ENCODE peak calls at places on chromosomes 2 and 18, in four cellular contexts. R is K562, U is ovary, J is stomach. D is an unnamed sample.

GRCh38 chr2:113105047-113105446 is 22.4 kb upstream of the IL1RN start:
- DNase-seq in U (no peak), R (peak), J (no peak), D (no peak)

GRCh38 chr2:104434363-104434792 is 419.5 kb upstream of the POU3F3 start:
- DNase-seq in J (peak), R (no peak), U (no peak), D (no peak)

GRCh38 chr2:70321377-70321776 is 19.5 kb upstream of the FAM136A start:
- DNase-seq in U (no peak), J (no peak), R (no peak), D (no peak)

GRCh38 chr18:22470141-22470510 is 52.4 kb upstream of the CTAGE1 start:
- DNase-seq in U (no peak), J (no peak), R (no peak), D (no peak)

GRCh38 chr2:240183370-240184197 is 43.1 kb upstream of the OTOS start:
- DNase-seq in U (no peak), R (no peak), J (no peak), D (no peak)

GRCh38 chr2:53442783-53443182 is 324.8 kb upstream of the CHAC2 start:
- DNase-seq in J (no peak), R (no peak), U (no peak), D (no peak)

GRCh38 chr2:43766006-43766405 is 7.8 kb upstream of the DYNC2LI1 start:
- DNase-seq in R (no peak), J (no peak), U (no peak), D (no peak)

GRCh38 chr18:57789105-57789504 is 14.0 kb downstream of the ATP8B1 start:
- DNase-seq in U (no peak), J (no peak), R (no peak), D (no peak)

GRCh38 chr2:138113871-138114525 is 149.7 kb downstream of the HNMT start:
- DNase-seq in J (no peak), R (no peak), U (no peak), D (no peak)

GRCh38 chr2:85741811-85742507 is 11.8 kb upstream of the ATOH8 start:
- DNase-seq in R (no peak), U (peak), J (peak), D (peak)

GRCh38 chr2:112646791-112647720 is 1.3 kb downstream of the SLC20A1 start:
- DNase-seq in U (no peak), J (no peak), R (no peak), D (peak)

GRCh38 chr2:164447660-164448059 is 173.6 kb downstream of the GRB14 start:
- DNase-seq in R (no peak), U (no peak), J (no peak), D (no peak)

GRCh38 chr2:100105678-100106054 is 36.7 kb downstream of the AFF3 start:
- DNase-seq in J (no peak), U (peak), R (no peak), D (no peak)

GRCh38 chr2:128322651-128323491 is 4.2 kb upstream of the HS6ST1 start:
- DNase-seq in U (peak), R (no peak), J (peak), D (peak)

GRCh38 chr2:127706215-127706990 is 5.1 kb downstream of the SFT2D3 start:
- DNase-seq in J (no peak), R (no peak), U (no peak), D (no peak)

GRCh38 chr2:74747411-74748080 is 86.4 kb upstream of the HK2 start:
- DNase-seq in U (peak), J (no peak), R (no peak), D (no peak)

GRCh38 chr2:167292430-167293171 is 404.3 kb downstream of the XIRP2 start:
- DNase-seq in R (peak), U (peak), J (peak), D (peak)

GRCh38 chr2:150589760-150590159 is 102.3 kb upstream of the RND3 start:
- DNase-seq in J (no peak), U (no peak), R (no peak), D (no peak)

GRCh38 chr18:58216071-58216471 is 172.0 kb downstream of the NEDD4L start:
- DNase-seq in J (no peak), U (peak), R (no peak), D (no peak)

GRCh38 chr18:58253871-58254270 is 209.8 kb downstream of the NEDD4L start:
- DNase-seq in J (no peak), U (no peak), R (no peak), D (no peak)

GRCh38 chr2:240719676-240720545 is 28.2 kb downstream of the AQP12A start:
- DNase-seq in J (no peak), R (no peak), U (no peak), D (no peak)

GRCh38 chr2:10188211-10188610 is 65.7 kb downstream of the RRM2 start:
- DNase-seq in J (peak), U (no peak), R (peak), D (no peak)

DNA sequence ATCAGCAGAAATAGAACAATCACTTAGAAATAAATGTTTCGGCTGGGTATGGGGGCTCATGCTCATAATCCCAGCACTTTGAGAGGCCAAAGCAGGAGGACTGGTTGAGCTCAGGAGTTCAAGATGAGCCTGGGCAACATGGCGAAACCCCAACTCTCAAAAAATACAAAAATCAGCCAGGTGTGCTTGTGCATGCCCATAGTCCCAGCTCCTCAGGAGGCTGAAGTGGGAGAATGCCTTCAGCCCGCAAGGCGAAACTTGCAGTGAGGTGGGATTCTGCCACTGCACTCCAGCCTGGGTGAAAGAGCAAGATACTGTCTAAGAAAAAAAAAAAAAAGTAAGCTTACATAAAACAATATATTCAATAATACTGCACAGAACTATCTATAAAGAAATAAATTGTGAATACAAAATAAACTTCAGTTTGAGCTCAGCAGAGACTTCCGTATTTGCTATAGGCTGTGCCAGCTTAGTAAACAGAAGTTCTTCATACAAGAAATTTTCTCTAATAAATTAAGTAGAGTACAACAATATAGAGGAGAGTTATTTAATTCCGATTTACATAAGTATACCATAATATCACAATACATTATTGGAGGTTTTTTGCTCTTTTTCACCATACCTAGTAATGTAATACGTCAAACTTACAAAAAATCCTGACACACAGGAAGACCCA is 43.6 kb downstream of the SRBD1 start:
- DNase-seq in J (no peak), R (no peak), U (no peak), D (no peak)
- H3K4me3 ChIP-seq in J (no peak), R (no peak), U (no peak), D (peak)

DNA sequence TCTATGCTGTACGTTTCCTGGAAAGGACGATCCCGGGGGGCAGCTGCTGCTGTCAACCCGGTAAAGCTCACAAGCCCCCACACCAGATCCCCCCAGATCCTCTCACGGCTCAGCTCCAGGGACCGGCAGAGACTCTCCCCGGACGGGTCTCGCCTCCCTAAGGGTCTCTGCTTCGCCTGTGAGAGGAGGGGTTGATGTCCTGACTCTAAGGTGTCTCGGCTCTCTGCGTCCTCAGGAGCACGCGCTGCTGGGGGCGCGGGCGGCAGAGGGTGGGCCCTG is 506 bp downstream of the PSTPIP2 start:
- DNase-seq in R (no peak), U (no peak), J (no peak), D (no peak)
- H3K27ac ChIP-seq in R (peak), U (peak), J (peak), D (peak)

GRCh38 chr2:24046930-24047702 is at the start of gene WDCP:
- DNase-seq in J (peak), R (peak), U (peak), D (peak)
- TF ChIP-seq POLR2A in J (no peak), R (peak), U (peak), D (peak)

GRCh38 chr2:176106636-176107539 is at the start of gene HOXD11:
- DNase-seq in U (no peak), R (no peak), J (no peak), D (peak)
- H3K4me3 ChIP-seq in U (peak), R (no peak), J (peak), D (peak)

GRCh38 chr18:48409591-48410094 is 460 bp upstream of the ZBTB7C start:
- DNase-seq in R (peak), J (no peak), U (peak), D (no peak)

GRCh38 chr18:48408111-48408726 is 964 bp downstream of the ZBTB7C start:
- DNase-seq in J (no peak), R (no peak), U (peak), D (no peak)

GRCh38 chr18:48410095-48410920 is 1.1 kb upstream of the ZBTB7C start:
- DNase-seq in J (peak), R (peak), U (peak), D (peak)

GRCh38 chr18:48407358-48407757 is 1.8 kb downstream of the ZBTB7C start:
- DNase-seq in J (no peak), R (no peak), U (no peak), D (no peak)

DNA sequence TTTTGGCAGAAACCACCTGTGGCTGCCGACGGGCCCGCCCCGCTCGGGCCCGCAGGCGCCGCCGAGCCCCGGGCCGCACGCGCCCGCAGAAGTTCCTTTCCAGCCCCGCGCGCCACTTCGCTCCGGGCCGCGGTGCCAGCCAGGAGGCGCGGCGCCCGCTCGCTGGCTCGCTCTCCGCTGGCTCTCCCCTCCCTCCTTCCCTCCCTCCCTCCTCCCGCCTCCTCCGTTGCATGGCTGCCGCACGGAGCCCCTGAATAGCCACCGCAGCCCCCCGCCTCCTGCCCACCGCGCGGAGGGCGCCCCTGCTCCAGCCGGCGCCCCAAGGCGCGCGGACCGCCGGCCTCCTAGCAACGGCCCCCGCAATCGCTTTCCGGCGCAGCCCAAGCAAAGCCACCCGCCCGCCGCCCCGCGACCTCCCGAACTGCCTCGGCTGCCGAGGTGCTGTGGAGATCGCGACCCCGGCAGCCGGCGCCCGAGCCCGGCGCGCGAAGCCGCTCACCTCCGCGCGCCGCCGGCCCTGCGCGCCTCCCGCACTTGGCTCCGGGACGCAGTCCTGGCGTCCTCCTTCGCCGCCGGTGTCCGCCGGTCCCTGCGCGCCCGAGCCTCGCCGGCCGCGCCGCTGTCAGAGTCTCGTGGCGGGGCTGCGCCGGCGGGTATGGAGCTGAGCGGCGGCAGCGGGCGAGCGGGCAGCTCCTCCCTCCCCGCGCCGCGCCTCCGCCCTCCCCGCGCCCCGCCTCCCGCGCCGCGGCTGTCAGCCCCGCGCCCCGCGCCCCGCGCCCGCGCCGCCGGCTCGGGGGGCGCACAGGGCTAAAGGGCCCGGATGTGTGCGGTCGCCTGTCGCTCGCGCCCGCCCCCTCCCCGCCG is at the start of gene ZBTB7C:
- DNase-seq in R (peak), J (peak), U (peak), D (no peak)
- H3K27ac ChIP-seq in R (no peak), J (peak), U (no peak), D (peak)

GRCh38 chr2:27218614-27219013 is 1.4 kb downstream of the CAD start:
- DNase-seq in R (no peak), U (no peak), J (no peak), D (no peak)

GRCh38 chr2:27214936-27215335 is 2.2 kb upstream of the CAD start:
- DNase-seq in J (no peak), U (no peak), R (no peak), D (no peak)

GRCh38 chr2:27216416-27217137 is 592 bp upstream of the CAD start:
- DNase-seq in J (no peak), U (no peak), R (no peak), D (no peak)

GRCh38 chr2:27220091-27220490 is 2.9 kb downstream of the CAD start:
- DNase-seq in U (no peak), J (no peak), R (no peak), D (no peak)

GRCh38 chr2:27217173-27218121 is at the start of gene CAD:
- DNase-seq in U (peak), J (peak), R (peak), D (peak)
- TF ChIP-seq POLR2A in U (no peak), J (no peak), R (peak), D (no peak)

DNA sequence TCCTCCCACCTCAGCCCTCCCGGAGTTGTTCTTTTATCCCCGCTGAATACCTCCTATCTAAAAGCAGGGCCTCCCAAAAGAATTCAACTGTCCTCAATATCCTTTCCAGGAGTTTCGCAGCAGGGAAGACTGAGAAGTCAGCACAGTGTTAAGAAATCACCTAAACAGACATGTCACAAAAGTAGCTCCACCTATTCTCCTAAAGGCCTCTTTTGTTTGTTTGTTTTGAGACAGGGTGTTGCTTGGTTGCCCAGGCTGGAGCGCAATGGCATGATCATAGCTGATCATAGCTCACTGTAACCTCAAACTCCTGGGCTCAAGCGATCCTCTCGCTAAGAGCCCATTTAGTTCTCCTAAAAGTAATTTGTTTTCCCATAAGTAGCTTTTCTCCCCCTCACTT is 53.8 kb downstream of the TEX44 start:
- DNase-seq in R (no peak), U (no peak), J (no peak), D (no peak)
- H3K4me3 ChIP-seq in R (no peak), U (no peak), J (no peak), D (no peak)

GRCh38 chr18:12995424-12995823 is 4.3 kb downstream of the CEP192 start:
- DNase-seq in U (no peak), R (no peak), J (no peak), D (no peak)
- H3K27ac ChIP-seq in U (no peak), R (peak), J (no peak), D (no peak)

D was measured in Peyer's patch.